ENCODE peak calls at places on chromosome 5, in five cellular contexts. K is astrocyte of the spinal cord; F is activated CD4-positive, CD25-positive, alpha-beta regulatory T cell treated with anti-CD3 and anti-CD28 coated beads, Interleukin-2, amount 50 U/mL, for 16 hours; J is NCI-H1092 treated with DMSO at 0.1 percent for 48 hours; Z is spleen. M is an unnamed sample.

GRCh38 chr5:2916076-2916682 is 164.7 kb upstream of the IRX2 start:
- DNase-seq in Z (no peak), K (no peak), J (no peak), F (no peak), M (no peak)

GRCh38 chr5:34001231-34001935 is 6.5 kb downstream of the AMACR start:
- DNase-seq in Z (no peak), J (peak), F (no peak), K (peak), M (no peak)

GRCh38 chr5:72146056-72146455 is 38.8 kb downstream of the MAP1B start:
- DNase-seq in K (no peak), J (no peak), F (no peak), Z (no peak), M (no peak)

GRCh38 chr5:176889321-176890280 is 9.5 kb downstream of the HK3 start:
- DNase-seq in F (no peak), J (no peak), Z (no peak), K (no peak), M (no peak)

GRCh38 chr5:5422819-5423515 is 490 bp downstream of the ICE1 start:
- DNase-seq in Z (no peak), K (no peak), J (no peak), F (no peak), M (no peak)

GRCh38 chr5:15023846-15024245 is 152.3 kb upstream of the ANKH start:
- DNase-seq in J (no peak), Z (no peak), F (no peak), K (no peak), M (no peak)

GRCh38 chr5:65355301-65355700 is 126.4 kb downstream of the ADAMTS6 start:
- DNase-seq in F (no peak), K (no peak), J (no peak), Z (no peak), M (no peak)

GRCh38 chr5:72226950-72227349 is 93.1 kb downstream of the MRPS27 start:
- DNase-seq in J (no peak), Z (no peak), F (no peak), K (no peak), M (no peak)

GRCh38 chr5:121031487-121031886 is 567.4 kb downstream of the PRR16 start:
- DNase-seq in J (no peak), Z (no peak), F (no peak), K (no peak), M (no peak)

GRCh38 chr5:169701910-169702451 is 64.9 kb downstream of the DOCK2 start:
- DNase-seq in Z (no peak), K (peak), F (no peak), J (peak), M (no peak)

GRCh38 chr5:135156715-135157404 is 122.8 kb upstream of the PITX1 start:
- DNase-seq in F (no peak), J (no peak), K (no peak), Z (no peak), M (no peak)

GRCh38 chr5:133487093-133487492 is 125.2 kb downstream of the FSTL4 start:
- DNase-seq in K (no peak), Z (no peak), F (no peak), J (no peak), M (no peak)